ENCODE peak calls at places on chromosomes 16 and 17, in nine cellular contexts. Q is upper lobe of left lung, S is heart left ventricle, H is neuronal stem cell, C is tibial artery, M is fibroblast of lung, J is pancreas, T is heart right ventricle, B is Panc1. L is an unnamed sample. For H3K4me1, the result is how much of the 10 kb centered on the place peaks cover.

GRCh38 chr16:86931410-86931941 is 353.1 kb downstream of the FOXL1 start:
- DNase-seq in Q (peak), S (peak), H (no peak), C (peak), M (peak), J (no peak), T (peak), B (no peak), L (peak)

GRCh38 chr17:80474231-80474932 is 2.0 kb downstream of the NPTX1 start:
- DNase-seq in Q (peak), S (no peak), H (no peak), C (no peak), M (peak), J (no peak), T (no peak), B (no peak), L (no peak)

GRCh38 chr17:45649796-45650195 is 134.3 kb upstream of the CRHR1 start:
- DNase-seq in Q (no peak), S (no peak), H (no peak), C (no peak), M (no peak), J (no peak), T (no peak), B (no peak), L (no peak)

GRCh38 chr17:76943781-76944213 is 75.6 kb downstream of the MGAT5B start:
- DNase-seq in Q (peak), S (no peak), H (no peak), C (no peak), M (no peak), J (no peak), T (no peak), B (no peak), L (no peak)

GRCh38 chr17:82077617-82078358 is 12.2 kb upstream of the DUS1L start:
- DNase-seq in Q (peak), S (peak), H (no peak), C (no peak), M (peak), J (no peak), T (no peak), B (no peak), L (no peak)

GRCh38 chr16:50299508-50300105 is 33.3 kb downstream of the ADCY7 start:
- DNase-seq in Q (peak), S (no peak), H (no peak), C (peak), M (no peak), J (no peak), T (no peak), B (no peak), L (peak)

GRCh38 chr16:67672306-67672705 is 5.7 kb downstream of the C16orf86 start:
- DNase-seq in Q (no peak), S (no peak), H (no peak), C (no peak), M (no peak), J (no peak), T (peak), B (no peak), L (no peak)

GRCh38 chr16:371729-372521 is 1.6 kb upstream of the MRPL28 start:
- DNase-seq in Q (no peak), S (no peak), H (no peak), C (no peak), M (no peak), J (peak), T (no peak), B (no peak), L (no peak)

GRCh38 chr17:14038206-14038605 is 31.1 kb upstream of the COX10 start:
- DNase-seq in Q (no peak), S (no peak), H (no peak), C (no peak), M (peak), J (no peak), T (no peak), B (no peak), L (no peak)

GRCh38 chr16:68408967-68409366 is 39.3 kb downstream of the SMPD3 start:
- DNase-seq in Q (no peak), S (no peak), H (peak), C (no peak), M (no peak), J (no peak), T (no peak), B (no peak), L (peak)

GRCh38 chr16:85029413-85029794 is 1.8 kb downstream of the KIAA0513 start:
- DNase-seq in Q (no peak), S (no peak), H (no peak), C (no peak), M (peak), J (peak), T (no peak), B (no peak), L (no peak)

GRCh38 chr17:78289802-78290363 is 58.5 kb downstream of the TMEM235 start:
- DNase-seq in Q (no peak), S (peak), H (peak), C (peak), M (peak), J (peak), T (peak), B (peak), L (peak)

GRCh38 chr16:73191111-73192046 is 143.5 kb upstream of the ZFHX3 start:
- DNase-seq in Q (peak), S (no peak), H (no peak), C (no peak), M (no peak), J (no peak), T (no peak), B (no peak), L (no peak)

GRCh38 chr17:76075364-76076099 is 951 bp downstream of the GALR2 start:
- DNase-seq in Q (peak), S (no peak), H (no peak), C (no peak), M (no peak), J (no peak), T (no peak), B (no peak), L (no peak)

GRCh38 chr16:66918803-66919568 is at the start of gene CDH16:
- DNase-seq in Q (no peak), S (no peak), H (no peak), C (no peak), M (no peak), J (no peak), T (no peak), B (no peak), L (no peak)

GRCh38 chr17:7217113-7217987 is 2.3 kb downstream of the DLG4 start:
- DNase-seq in Q (peak), S (peak), H (no peak), C (no peak), M (peak), J (peak), T (peak), B (no peak), L (peak)

GRCh38 chr16:70252355-70252988 is 732 bp upstream of the EXOSC6 start:
- DNase-seq in Q (no peak), S (no peak), H (peak), C (no peak), M (no peak), J (peak), T (no peak), B (no peak), L (peak)

GRCh38 chr17:19263621-19264010 is 26.4 kb downstream of the EPN2 start:
- DNase-seq in Q (no peak), S (peak), H (no peak), C (peak), M (peak), J (no peak), T (no peak), B (no peak), L (peak)

GRCh38 chr17:31281061-31281460 is 16.0 kb downstream of the OMG start:
- DNase-seq in Q (no peak), S (no peak), H (no peak), C (no peak), M (no peak), J (no peak), T (no peak), B (no peak), L (no peak)

GRCh38 chr17:5019475-5019956 is 15.7 kb downstream of the SLC52A1 start:
- DNase-seq in Q (no peak), S (no peak), H (no peak), C (no peak), M (no peak), J (no peak), T (no peak), B (no peak), L (no peak)

GRCh38 chr17:35448214-35448898 is at the start of gene SLFN13:
- DNase-seq in Q (peak), S (peak), H (peak), C (peak), M (peak), J (peak), T (peak), B (no peak), L (peak)

GRCh38 chr17:67421869-67422273 is 44.8 kb downstream of the PITPNC1 start:
- DNase-seq in Q (no peak), S (no peak), H (no peak), C (no peak), M (peak), J (no peak), T (no peak), B (peak), L (no peak)

GRCh38 chr16:6777624-6778023 is 555.0 kb upstream of the RBFOX1 start:
- DNase-seq in Q (no peak), S (no peak), H (no peak), C (no peak), M (no peak), J (no peak), T (no peak), B (no peak), L (no peak)

GRCh38 chr16:67164599-67165061 is at the start of gene HSF4:
- DNase-seq in Q (peak), S (peak), H (no peak), C (peak), M (no peak), J (peak), T (peak), B (no peak), L (peak)

GRCh38 chr16:5036228-5037156 is 2.8 kb upstream of the NAGPA start:
- DNase-seq in Q (no peak), S (peak), H (no peak), C (no peak), M (peak), J (no peak), T (no peak), B (no peak), L (peak)

GRCh38 chr16:63188076-63188771 is 1152.0 kb upstream of the CDH8 start:
- DNase-seq in Q (no peak), S (no peak), H (no peak), C (no peak), M (no peak), J (no peak), T (no peak), B (no peak), L (no peak)

GRCh38 chr17:13212861-13213260 is 195.0 kb upstream of the ELAC2 start:
- DNase-seq in Q (no peak), S (no peak), H (no peak), C (no peak), M (no peak), J (no peak), T (no peak), B (no peak), L (no peak)

GRCh38 chr16:7268182-7268581 is 64.5 kb upstream of the RBFOX1 start:
- DNase-seq in Q (no peak), S (no peak), H (peak), C (no peak), M (no peak), J (no peak), T (no peak), B (peak), L (no peak)

GRCh38 chr16:73546351-73546845 is 498.5 kb upstream of the ZFHX3 start:
- DNase-seq in Q (no peak), S (no peak), H (no peak), C (no peak), M (no peak), J (no peak), T (no peak), B (no peak), L (no peak)

GRCh38 chr17:27741361-27741861 is 58.9 kb downstream of the NOS2 start:
- DNase-seq in Q (no peak), S (no peak), H (no peak), C (no peak), M (peak), J (no peak), T (no peak), B (no peak), L (no peak)

GRCh38 chr17:7380321-7380720 is 568 bp upstream of the TNK1 start:
- DNase-seq in Q (no peak), S (peak), H (no peak), C (peak), M (peak), J (peak), T (peak), B (no peak), L (no peak)

GRCh38 chr16:84194470-84195200 is 3.7 kb downstream of the ADAD2 start:
- DNase-seq in Q (peak), S (no peak), H (no peak), C (no peak), M (no peak), J (no peak), T (no peak), B (no peak), L (no peak)

GRCh38 chr17:57739402-57740224 is 5.5 kb downstream of the CCDC182 start:
- DNase-seq in Q (no peak), S (no peak), H (no peak), C (no peak), M (no peak), J (no peak), T (no peak), B (peak), L (no peak)

DNA sequence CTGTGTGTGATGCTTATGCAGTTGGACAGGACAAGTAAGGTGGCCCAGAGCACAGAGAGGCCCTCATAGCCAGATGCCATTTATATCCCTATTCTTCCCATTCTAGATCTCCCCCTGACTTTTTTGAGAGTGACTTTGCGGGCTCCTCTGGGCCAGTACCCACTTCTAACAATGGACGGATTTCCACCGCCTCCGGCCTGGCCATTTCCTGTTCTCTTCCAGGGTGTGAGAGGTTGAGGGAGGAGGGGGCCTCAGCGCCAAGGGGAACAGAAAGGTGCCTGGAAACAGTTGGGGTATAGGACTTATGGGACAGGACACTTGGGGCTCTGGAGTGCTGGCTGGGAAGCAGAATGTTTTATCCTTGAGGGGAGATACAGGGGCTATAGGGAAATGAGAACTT is 3.4 kb downstream of the TAOK2 start:
- DNase-seq in Q (no peak), S (peak), H (no peak), C (no peak), M (no peak), J (no peak), T (no peak), B (no peak), L (no peak)
- H3K4me3 ChIP-seq in Q (no peak), S (peak), H (no peak), C (no peak), M (no peak), J (no peak), T (peak), B (no peak), L (no peak)

GRCh38 chr16:46986438-46986837 is 13.0 kb upstream of the DNAJA2 start:
- DNase-seq in Q (no peak), S (no peak), H (no peak), C (no peak), M (no peak), J (no peak), T (no peak), B (no peak), L (no peak)

GRCh38 chr16:46980926-46981325 is 7.5 kb upstream of the DNAJA2 start:
- DNase-seq in Q (no peak), S (no peak), H (no peak), C (no peak), M (no peak), J (no peak), T (no peak), B (no peak), L (no peak)

GRCh38 chr16:46991729-46992704 is 18.5 kb upstream of the DNAJA2 start:
- DNase-seq in Q (peak), S (no peak), H (no peak), C (no peak), M (no peak), J (no peak), T (no peak), B (no peak), L (no peak)

GRCh38 chr16:46982335-46982734 is 8.9 kb upstream of the DNAJA2 start:
- DNase-seq in Q (no peak), S (no peak), H (no peak), C (no peak), M (no peak), J (no peak), T (no peak), B (no peak), L (no peak)

GRCh38 chr16:46986896-46987295 is 13.4 kb upstream of the DNAJA2 start:
- DNase-seq in Q (no peak), S (no peak), H (no peak), C (no peak), M (peak), J (no peak), T (no peak), B (no peak), L (no peak)
- H3K4me1 ChIP-seq in Q (under half), S (under half), H (under half), C (under half), M (under half), J (under half), T (under half), B (under half), L (under half)

GRCh38 chr17:33873218-33873617 is 381.9 kb upstream of the CCL2 start:
- DNase-seq in Q (no peak), S (no peak), H (no peak), C (no peak), M (peak), J (no peak), T (no peak), B (no peak), L (no peak)
- H3K4me3 ChIP-seq in Q (no peak), S (no peak), H (no peak), C (no peak), M (no peak), J (no peak), T (no peak), B (no peak), L (no peak)

GRCh38 chr17:1646199-1646875 is 805 bp upstream of the SCARF1 start:
- DNase-seq in Q (no peak), S (peak), H (no peak), C (no peak), M (no peak), J (no peak), T (no peak), B (no peak), L (no peak)
- H3K4me1 ChIP-seq in Q (half or more), S (under half), H (under half), C (under half), M (under half), J (under half), T (half or more), B (under half), L (under half)

GRCh38 chr17:72503556-72503955 is 382.7 kb downstream of the SOX9 start:
- DNase-seq in Q (no peak), S (no peak), H (no peak), C (no peak), M (no peak), J (no peak), T (no peak), B (no peak), L (no peak)

GRCh38 chr17:72502111-72502939 is 381.5 kb downstream of the SOX9 start:
- DNase-seq in Q (no peak), S (peak), H (no peak), C (no peak), M (peak), J (peak), T (no peak), B (no peak), L (no peak)

GRCh38 chr17:72501404-72502110 is 380.7 kb downstream of the SOX9 start:
- DNase-seq in Q (peak), S (no peak), H (no peak), C (no peak), M (peak), J (peak), T (no peak), B (no peak), L (peak)

GRCh38 chr17:72504783-72505182 is 384.0 kb downstream of the SOX9 start:
- DNase-seq in Q (no peak), S (no peak), H (no peak), C (no peak), M (no peak), J (no peak), T (no peak), B (no peak), L (no peak)

DNA sequence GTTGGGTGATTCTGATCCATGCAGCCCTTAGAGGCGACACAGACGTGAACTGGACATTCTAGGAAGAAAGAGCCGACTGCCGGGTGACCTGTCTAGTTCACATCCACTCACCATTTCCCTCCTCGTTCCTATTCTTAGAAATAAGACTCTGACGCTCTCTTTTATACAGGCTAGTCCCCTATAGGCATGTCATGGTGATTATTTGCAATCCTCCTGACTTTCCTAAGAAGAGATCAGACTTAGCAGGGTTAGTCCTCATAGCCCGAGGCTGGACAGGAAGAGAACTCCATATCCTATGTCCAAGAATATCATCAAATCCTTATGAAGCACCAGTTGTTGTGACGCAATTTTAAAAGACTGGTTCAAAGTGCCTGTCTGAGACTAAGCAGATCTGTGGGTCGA is 382.1 kb downstream of the SOX9 start:
- DNase-seq in Q (no peak), S (no peak), H (no peak), C (no peak), M (no peak), J (no peak), T (no peak), B (no peak), L (no peak)
- H3K4me3 ChIP-seq in Q (no peak), S (no peak), H (no peak), C (no peak), M (no peak), J (no peak), T (no peak), B (peak), L (no peak)

DNA sequence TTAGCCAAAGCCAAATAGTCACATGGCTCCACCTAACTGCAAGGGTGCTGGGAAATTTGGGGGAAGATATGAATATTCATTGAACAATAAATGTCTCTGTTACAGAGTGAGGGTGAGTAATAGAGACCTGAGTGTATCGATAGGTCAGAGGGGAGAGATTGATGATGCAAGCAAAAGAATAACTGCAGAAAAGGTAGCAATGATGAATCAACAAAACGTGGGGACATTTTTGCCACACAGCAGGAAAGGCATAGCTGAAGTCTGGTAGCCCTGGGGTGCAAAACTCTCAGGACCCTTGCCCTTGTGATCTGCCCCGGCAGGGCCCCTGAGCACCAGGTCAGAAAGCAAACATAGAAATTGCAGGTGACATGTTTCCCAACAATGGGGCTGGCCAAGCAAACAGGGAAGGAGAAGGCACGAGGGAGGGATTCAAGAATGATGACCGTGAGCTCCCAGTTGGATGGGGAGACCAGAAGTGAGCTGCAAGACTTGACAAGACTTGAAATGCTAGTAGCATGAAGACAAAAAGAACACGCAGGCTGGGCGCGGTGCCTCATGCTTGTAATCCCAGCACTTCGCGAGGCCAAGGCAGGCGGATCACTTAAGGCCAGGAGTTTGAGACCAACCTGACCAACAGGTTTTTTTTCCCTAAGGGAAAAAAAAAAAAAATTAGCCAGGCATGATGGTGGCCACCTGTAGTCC is 12.7 kb upstream of the HERPUD1 start:
- DNase-seq in Q (no peak), S (no peak), H (no peak), C (no peak), M (no peak), J (peak), T (no peak), B (no peak), L (no peak)
- H3K4me1 ChIP-seq in Q (under half), S (under half), H (under half), C (under half), M (under half), J (under half), T (under half), B (under half), L (under half)